ENCODE peak calls at places on chromosomes 12 and 14, in four cellular contexts. T, Y, P and Q are unnamed samples.

GRCh38 chr12:58420496-58420895 is 479.1 kb downstream of the ATP23 start:
- DNase-seq in T (no peak), Y (no peak), P (no peak), Q (no peak)

GRCh38 chr14:18688346-18688745 is 87.4 kb downstream of the OR11H12 start:
- DNase-seq in T (no peak), Y (no peak), P (no peak), Q (no peak)

GRCh38 chr12:32148372-32148771 is 41.7 kb downstream of the BICD1 start:
- DNase-seq in T (no peak), Y (no peak), P (no peak), Q (no peak)

GRCh38 chr14:89384023-89384422 is 33.0 kb downstream of the FOXN3 start:
- DNase-seq in T (no peak), Y (no peak), P (peak), Q (peak)

GRCh38 chr12:52193991-52194390 is 2.2 kb upstream of the KRT80 start:
- DNase-seq in T (no peak), Y (no peak), P (no peak), Q (no peak)

GRCh38 chr12:67789266-67789665 is 140.7 kb downstream of the DYRK2 start:
- DNase-seq in T (no peak), Y (no peak), P (no peak), Q (no peak)

GRCh38 chr12:111745201-111745600 is 21.5 kb upstream of the ALDH2 start:
- DNase-seq in T (no peak), Y (no peak), P (no peak), Q (no peak)

GRCh38 chr14:23008836-23009235 is 1.1 kb downstream of the C14orf93 start:
- DNase-seq in T (no peak), Y (no peak), P (no peak), Q (no peak)

GRCh38 chr12:97404549-97404948 is 58.1 kb upstream of the RMST start:
- DNase-seq in T (no peak), Y (peak), P (no peak), Q (peak)

GRCh38 chr12:6465467-6466183 is 4.9 kb downstream of the VAMP1 start:
- DNase-seq in T (no peak), Y (peak), P (no peak), Q (no peak)

GRCh38 chr12:28092396-28092795 is 97.9 kb upstream of the CCDC91 start:
- DNase-seq in T (no peak), Y (no peak), P (no peak), Q (no peak)

GRCh38 chr12:113103756-113104450 is 31.7 kb downstream of the RASAL1 start:
- DNase-seq in T (peak), Y (no peak), P (no peak), Q (no peak)

GRCh38 chr12:88035907-88036289 is 6.7 kb upstream of the C12orf50 start:
- DNase-seq in T (no peak), Y (no peak), P (no peak), Q (no peak)

GRCh38 chr12:120598674-120599463 is 17.7 kb upstream of the POP5 start:
- DNase-seq in T (peak), Y (no peak), P (no peak), Q (no peak)

GRCh38 chr14:93048843-93049242 is 66.9 kb downstream of the ITPK1 start:
- DNase-seq in T (no peak), Y (no peak), P (no peak), Q (no peak)

GRCh38 chr12:91191516-91192111 is 9.0 kb upstream of the DCN start:
- DNase-seq in T (no peak), Y (no peak), P (no peak), Q (no peak)

GRCh38 chr14:102900631-102901571 is 21.6 kb upstream of the AMN start:
- DNase-seq in T (peak), Y (no peak), P (no peak), Q (peak)

GRCh38 chr14:102902523-102903247 is 19.8 kb upstream of the AMN start:
- DNase-seq in T (no peak), Y (no peak), P (no peak), Q (no peak)

GRCh38 chr14:102903248-102903888 is 19.1 kb upstream of the AMN start:
- DNase-seq in T (peak), Y (no peak), P (no peak), Q (no peak)

GRCh38 chr14:102902086-102902485 is 20.4 kb upstream of the AMN start:
- DNase-seq in T (no peak), Y (no peak), P (no peak), Q (no peak)

DNA sequence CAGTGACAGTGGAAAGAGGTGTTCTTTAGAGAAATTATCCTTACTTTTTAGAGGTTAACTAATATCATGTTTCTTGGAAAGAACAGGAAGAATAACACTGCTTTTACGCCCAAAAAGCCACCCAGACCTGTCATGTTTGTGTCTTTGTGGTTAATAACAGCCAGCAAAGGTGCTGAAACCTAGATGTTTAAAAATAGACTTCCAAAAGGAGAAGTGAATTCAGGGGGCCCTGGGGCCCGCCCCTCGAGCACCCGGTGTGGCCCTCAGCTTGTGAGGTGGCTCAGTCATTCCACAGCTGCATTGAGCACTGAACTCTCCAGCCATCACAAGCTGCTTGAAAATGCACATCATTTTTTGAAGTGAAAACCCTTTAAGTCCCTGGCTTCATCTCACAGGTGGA is 20.8 kb upstream of the AMN start:
- DNase-seq in T (no peak), Y (no peak), P (no peak), Q (peak)
- H3K4me3 ChIP-seq in T (no peak), Y (no peak), P (no peak), Q (peak)

GRCh38 chr12:130743606-130744005 is 27.5 kb upstream of the RIMBP2 start:
- DNase-seq in T (no peak), Y (no peak), P (no peak), Q (no peak)

GRCh38 chr12:130743176-130743575 is 27.1 kb upstream of the RIMBP2 start:
- DNase-seq in T (no peak), Y (no peak), P (no peak), Q (no peak)

GRCh38 chr12:130742112-130742511 is 26.0 kb upstream of the RIMBP2 start:
- DNase-seq in T (no peak), Y (no peak), P (no peak), Q (no peak)

GRCh38 chr12:130744274-130744673 is 28.2 kb upstream of the RIMBP2 start:
- DNase-seq in T (no peak), Y (no peak), P (peak), Q (no peak)

DNA sequence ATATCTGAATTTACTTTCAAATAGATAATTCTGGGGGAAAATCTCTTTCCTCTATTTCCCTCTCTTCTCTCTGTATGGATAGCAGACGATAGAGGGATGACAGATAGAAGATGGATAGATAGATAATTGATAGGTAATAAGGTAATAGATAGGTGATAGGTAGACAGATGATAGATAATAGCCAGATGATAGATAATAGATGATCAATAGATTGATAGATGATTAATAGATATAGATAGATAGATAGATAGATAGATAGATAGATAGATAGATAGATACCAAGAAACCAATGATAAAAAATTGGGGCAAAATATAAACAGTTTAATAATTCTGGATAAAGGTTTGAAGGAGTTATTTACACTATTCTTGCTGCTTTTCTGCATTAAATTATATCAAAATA is 26.6 kb upstream of the RIMBP2 start:
- DNase-seq in T (no peak), Y (no peak), P (no peak), Q (no peak)
- TF ChIP-seq CTCF in T (no peak), Y (no peak), P (no peak), Q (no peak)

GRCh38 chr12:124995200-124995961 is 1.9 kb downstream of the BRI3BP start:
- DNase-seq in T (no peak), Y (no peak), P (no peak), Q (peak)
- H3K4me3 ChIP-seq in T (peak), Y (peak), P (no peak), Q (peak)

DNA sequence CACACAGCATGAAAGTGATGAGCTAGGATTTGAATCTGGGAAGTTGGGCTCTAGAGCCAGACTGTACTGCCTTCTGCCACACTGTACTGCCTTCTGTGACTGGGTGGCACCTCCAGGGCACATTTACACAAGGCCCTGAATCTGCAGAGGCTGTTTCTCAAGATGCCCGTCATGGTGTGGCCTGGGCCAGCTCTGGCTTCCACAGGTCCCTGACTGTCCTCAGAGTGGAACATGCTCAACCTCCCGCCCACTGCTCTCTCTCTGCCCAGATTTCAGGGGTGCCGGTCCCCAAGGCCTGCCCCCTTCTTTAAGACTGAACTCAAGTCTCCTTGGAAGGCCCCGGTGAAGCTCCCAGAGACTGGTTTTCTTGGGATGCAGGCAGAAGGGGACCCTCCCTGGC is 50.2 kb downstream of the C14orf132 start:
- DNase-seq in T (no peak), Y (no peak), P (peak), Q (no peak)
- TF ChIP-seq CTCF in T (no peak), Y (no peak), P (no peak), Q (no peak)

GRCh38 chr12:44053550-44054243 is 217.8 kb downstream of the TMEM117 start:
- DNase-seq in T (no peak), Y (no peak), P (no peak), Q (no peak)
- H3K4me3 ChIP-seq in T (no peak), Y (no peak), P (no peak), Q (no peak)